ENCODE peak calls at places on chromosome 17, in eight cellular contexts. One of them, this sample, is unnamed.

GRCh38 chr17:37506678-37507077 is 17.0 kb downstream of the DUSP14 start:
- DNase-seq in ovary: no peak
- DNase-seq in Peyer's patch: no peak
- DNase-seq in upper lobe of right lung: no peak
- DNase-seq in colonic mucosa: no peak
- DNase-seq in adrenal gland: no peak
- DNase-seq in heart right ventricle: no peak
- DNase-seq in cardiac muscle cell: peak; percentile 40
- DNase-seq in this sample: no peak

GRCh38 chr17:38329284-38329683 is 14.5 kb downstream of the GPR179 start:
- DNase-seq in ovary: no peak
- DNase-seq in Peyer's patch: no peak
- DNase-seq in upper lobe of right lung: no peak
- DNase-seq in colonic mucosa: no peak
- DNase-seq in adrenal gland: no peak
- DNase-seq in heart right ventricle: no peak
- DNase-seq in cardiac muscle cell: no peak
- DNase-seq in this sample: no peak

GRCh38 chr17:41347872-41348760 is 2.5 kb downstream of the KRT33A start:
- DNase-seq in ovary: no peak
- DNase-seq in Peyer's patch: no peak
- DNase-seq in upper lobe of right lung: no peak
- DNase-seq in colonic mucosa: no peak
- DNase-seq in adrenal gland: no peak
- DNase-seq in heart right ventricle: no peak
- DNase-seq in cardiac muscle cell: no peak
- DNase-seq in this sample: no peak

GRCh38 chr17:560379-560935 is 154.2 kb downstream of the VPS53 start:
- DNase-seq in ovary: no peak
- DNase-seq in Peyer's patch: no peak
- DNase-seq in upper lobe of right lung: no peak
- DNase-seq in colonic mucosa: no peak
- DNase-seq in adrenal gland: peak; percentile 38
- DNase-seq in heart right ventricle: no peak
- DNase-seq in cardiac muscle cell: peak; percentile 13
- DNase-seq in this sample: no peak

GRCh38 chr17:65690626-65691310 is 129.3 kb upstream of the AXIN2 start:
- DNase-seq in ovary: no peak
- DNase-seq in Peyer's patch: no peak
- DNase-seq in upper lobe of right lung: no peak
- DNase-seq in colonic mucosa: no peak
- DNase-seq in adrenal gland: no peak
- DNase-seq in heart right ventricle: no peak
- DNase-seq in cardiac muscle cell: no peak
- DNase-seq in this sample: no peak

GRCh38 chr17:54439816-54440215 is 460.8 kb upstream of the TOM1L1 start:
- DNase-seq in ovary: no peak
- DNase-seq in Peyer's patch: no peak
- DNase-seq in upper lobe of right lung: no peak
- DNase-seq in colonic mucosa: no peak
- DNase-seq in adrenal gland: no peak
- DNase-seq in heart right ventricle: no peak
- DNase-seq in cardiac muscle cell: no peak
- DNase-seq in this sample: no peak

GRCh38 chr17:17526369-17526768 is 30.2 kb upstream of the RASD1 start:
- DNase-seq in ovary: peak; percentile 74
- DNase-seq in Peyer's patch: no peak
- DNase-seq in upper lobe of right lung: no peak
- DNase-seq in colonic mucosa: no peak
- DNase-seq in adrenal gland: peak; percentile 42
- DNase-seq in heart right ventricle: peak; percentile 64
- DNase-seq in cardiac muscle cell: no peak
- DNase-seq in this sample: no peak

GRCh38 chr17:27456681-27457404 is 595 bp downstream of the KSR1 start:
- DNase-seq in ovary: peak; percentile 54
- DNase-seq in Peyer's patch: peak; percentile 24
- DNase-seq in upper lobe of right lung: peak; percentile 68
- DNase-seq in colonic mucosa: no peak
- DNase-seq in adrenal gland: peak; percentile 51
- DNase-seq in heart right ventricle: peak; percentile 30
- DNase-seq in cardiac muscle cell: no peak
- DNase-seq in this sample: peak; percentile 83

GRCh38 chr17:13484020-13484419 is 117.7 kb downstream of the HS3ST3A1 start:
- DNase-seq in ovary: no peak
- DNase-seq in Peyer's patch: no peak
- DNase-seq in upper lobe of right lung: no peak
- DNase-seq in colonic mucosa: no peak
- DNase-seq in adrenal gland: no peak
- DNase-seq in heart right ventricle: no peak
- DNase-seq in cardiac muscle cell: no peak
- DNase-seq in this sample: no peak

DNA sequence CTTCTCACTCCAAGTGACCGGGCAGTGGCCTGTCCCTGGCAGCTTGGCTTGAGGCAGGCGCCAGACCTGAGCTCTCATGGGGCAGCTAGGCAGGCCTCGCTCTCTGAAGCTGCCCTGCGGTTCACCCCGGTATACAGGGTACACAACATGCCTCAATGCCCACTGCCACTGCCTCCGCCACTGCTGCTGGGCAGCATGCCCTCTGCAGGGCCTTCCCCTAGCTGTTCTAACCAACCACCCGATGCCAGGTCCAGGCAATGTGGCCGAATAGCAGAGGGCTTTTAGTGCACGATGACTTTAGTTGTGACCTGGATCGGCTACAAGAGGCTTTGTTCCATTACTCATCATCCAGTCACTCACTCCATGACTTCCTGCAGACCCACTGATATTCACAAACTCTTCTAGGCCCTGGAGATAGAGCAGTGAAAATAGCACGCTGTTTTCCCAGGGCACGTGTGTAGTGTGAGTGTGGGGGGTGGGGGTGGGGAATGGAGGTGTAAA is 19.7 kb downstream of the CDC42EP4 start:
- DNase-seq in ovary: no peak
- DNase-seq in Peyer's patch: no peak
- DNase-seq in upper lobe of right lung: no peak
- DNase-seq in colonic mucosa: no peak
- DNase-seq in adrenal gland: peak; percentile 68
- DNase-seq in heart right ventricle: peak; percentile 73
- DNase-seq in cardiac muscle cell: peak; percentile 45
- DNase-seq in this sample: peak; percentile 92
- H3K4me1 ChIP-seq in ovary: peaks cover 55% of the 10 kb centered on the region
- H3K4me1 ChIP-seq in Peyer's patch: peaks cover 87% of the 10 kb centered on the region
- H3K4me1 ChIP-seq in upper lobe of right lung: peaks cover 76% of the 10 kb centered on the region
- H3K4me1 ChIP-seq in colonic mucosa: peaks cover 33% of the 10 kb centered on the region
- H3K4me1 ChIP-seq in adrenal gland: peaks cover 83% of the 10 kb centered on the region
- H3K4me1 ChIP-seq in heart right ventricle: peaks cover 75% of the 10 kb centered on the region
- H3K4me1 ChIP-seq in cardiac muscle cell: peaks cover 17% of the 10 kb centered on the region
- H3K4me1 ChIP-seq in this sample: no peaks in the 10 kb centered on the region

DNA sequence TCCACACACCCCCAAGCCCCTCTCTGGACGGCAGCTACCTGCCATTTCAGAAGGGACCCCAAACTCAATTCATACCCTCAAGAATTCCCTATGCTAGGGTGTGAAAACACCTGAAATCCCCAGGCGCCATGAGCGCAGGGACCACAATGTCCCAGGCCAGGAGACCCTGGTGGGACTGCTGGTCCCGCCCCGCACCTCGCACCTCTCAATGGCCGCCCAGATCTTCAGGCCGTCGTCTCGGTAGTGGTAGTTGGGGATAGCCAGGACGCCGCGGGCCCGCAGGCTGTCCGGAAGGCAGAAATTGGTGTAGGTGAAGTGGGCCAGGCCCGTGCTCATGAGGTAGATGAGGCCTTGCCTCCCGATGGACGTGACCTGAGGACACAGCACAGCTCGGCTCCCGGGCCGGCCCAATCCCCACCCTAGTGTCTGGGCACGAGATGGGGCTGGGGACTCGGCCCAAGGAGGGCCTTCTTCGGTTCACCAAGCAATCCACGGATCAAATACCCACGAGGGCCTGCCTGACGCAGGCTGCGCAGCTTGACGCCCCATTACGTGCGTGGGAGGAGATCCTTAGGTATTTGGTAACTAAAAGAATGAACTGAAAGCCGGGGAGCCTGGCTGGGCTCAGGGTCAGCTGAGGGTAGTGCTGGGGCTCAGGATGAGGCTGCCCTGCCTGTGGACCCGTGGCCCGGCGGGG is 9.2 kb downstream of the ALOXE3 start:
- DNase-seq in ovary: no peak
- DNase-seq in Peyer's patch: no peak
- DNase-seq in upper lobe of right lung: no peak
- DNase-seq in colonic mucosa: no peak
- DNase-seq in adrenal gland: no peak
- DNase-seq in heart right ventricle: no peak
- DNase-seq in cardiac muscle cell: peak; percentile 23
- DNase-seq in this sample: no peak
- H3K4me1 ChIP-seq in ovary: peaks cover 6% of the 10 kb centered on the region
- H3K4me1 ChIP-seq in Peyer's patch: peaks cover 9% of the 10 kb centered on the region
- H3K4me1 ChIP-seq in upper lobe of right lung: peaks cover 6% of the 10 kb centered on the region
- H3K4me1 ChIP-seq in colonic mucosa: no peaks in the 10 kb centered on the region
- H3K4me1 ChIP-seq in adrenal gland: peaks cover 6% of the 10 kb centered on the region
- H3K4me1 ChIP-seq in heart right ventricle: peaks cover 8% of the 10 kb centered on the region
- H3K4me1 ChIP-seq in cardiac muscle cell: peaks cover 6% of the 10 kb centered on the region
- H3K4me1 ChIP-seq in this sample: no peaks in the 10 kb centered on the region

DNA sequence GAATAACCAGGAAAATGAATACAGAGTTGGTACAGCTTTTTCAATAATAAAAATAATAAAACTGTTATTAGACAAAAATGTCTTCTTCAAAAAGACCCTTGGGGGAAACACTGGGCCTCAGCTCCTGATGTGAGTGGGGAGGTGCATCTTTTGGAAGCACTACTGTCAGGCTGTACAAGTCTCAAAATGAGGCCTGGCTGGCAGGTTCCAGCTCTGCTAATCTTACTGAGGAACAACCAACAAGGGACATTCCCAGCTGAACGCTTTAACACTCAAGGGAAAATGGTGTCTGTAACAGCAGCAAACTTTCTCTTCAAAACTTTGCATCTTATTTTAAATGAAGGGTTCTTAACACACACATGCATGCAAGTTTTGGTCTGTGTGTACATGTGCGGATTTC is 19.7 kb downstream of the TEX2 start:
- DNase-seq in ovary: no peak
- DNase-seq in Peyer's patch: no peak
- DNase-seq in upper lobe of right lung: no peak
- DNase-seq in colonic mucosa: no peak
- DNase-seq in adrenal gland: no peak
- DNase-seq in heart right ventricle: no peak
- DNase-seq in cardiac muscle cell: no peak
- DNase-seq in this sample: no peak
- H3K4me1 ChIP-seq in ovary: peaks cover 15% of the 10 kb centered on the region
- H3K4me1 ChIP-seq in Peyer's patch: peaks cover 12% of the 10 kb centered on the region
- H3K4me1 ChIP-seq in upper lobe of right lung: peaks cover 41% of the 10 kb centered on the region
- H3K4me1 ChIP-seq in colonic mucosa: no peaks in the 10 kb centered on the region
- H3K4me1 ChIP-seq in adrenal gland: peaks cover 28% of the 10 kb centered on the region
- H3K4me1 ChIP-seq in heart right ventricle: peaks cover 26% of the 10 kb centered on the region
- H3K4me1 ChIP-seq in cardiac muscle cell: peaks cover 45% of the 10 kb centered on the region
- H3K4me1 ChIP-seq in this sample: no peaks in the 10 kb centered on the region

DNA sequence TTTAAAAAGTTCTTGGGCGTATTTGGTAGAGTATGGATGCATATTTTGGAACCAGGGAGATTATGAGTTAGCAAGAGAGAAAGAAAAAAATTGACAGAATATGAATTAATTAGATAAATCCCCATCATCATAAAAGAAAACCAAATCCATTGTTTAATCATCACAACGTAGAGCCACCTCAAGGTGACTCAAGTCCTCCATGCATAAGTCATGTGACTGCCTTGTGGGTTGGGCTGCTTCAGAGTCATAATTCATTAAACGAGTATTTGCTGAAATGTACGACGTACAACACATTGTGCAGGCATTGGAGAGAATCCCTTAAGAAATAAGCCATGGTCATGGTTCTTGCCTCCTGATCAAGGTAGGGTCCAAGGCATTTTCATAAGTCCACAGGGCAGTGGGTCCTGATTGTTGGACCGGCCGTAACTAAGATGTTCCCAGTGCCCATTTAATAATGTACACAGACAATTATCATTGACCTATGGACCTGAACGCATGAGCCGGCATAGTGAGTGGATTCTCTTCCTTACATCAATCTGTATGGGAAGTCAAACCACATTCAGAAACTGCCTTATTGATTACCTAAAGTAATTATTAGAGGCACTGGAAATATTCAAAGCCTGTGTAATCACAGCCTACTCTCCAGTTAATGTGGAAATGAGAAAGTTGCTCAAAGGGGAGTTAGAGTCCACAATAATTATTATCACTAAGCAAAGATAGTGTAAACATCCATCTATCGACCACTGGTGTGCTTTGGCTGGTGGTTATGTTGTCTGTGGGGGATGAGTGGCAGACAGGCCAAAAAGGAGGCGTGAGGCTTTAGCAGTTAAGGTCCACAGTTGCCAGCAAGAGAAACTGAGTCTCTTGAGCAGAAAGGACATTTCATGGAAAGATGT is 165.4 kb downstream of the PITPNC1 start:
- DNase-seq in ovary: no peak
- DNase-seq in Peyer's patch: no peak
- DNase-seq in upper lobe of right lung: no peak
- DNase-seq in colonic mucosa: no peak
- DNase-seq in adrenal gland: no peak
- DNase-seq in heart right ventricle: no peak
- DNase-seq in cardiac muscle cell: no peak
- DNase-seq in this sample: no peak
- H3K4me1 ChIP-seq in ovary: peaks cover 2% of the 10 kb centered on the region
- H3K4me1 ChIP-seq in Peyer's patch: peaks cover 11% of the 10 kb centered on the region
- H3K4me1 ChIP-seq in upper lobe of right lung: peaks cover 13% of the 10 kb centered on the region
- H3K4me1 ChIP-seq in colonic mucosa: peaks cover 7% of the 10 kb centered on the region
- H3K4me1 ChIP-seq in adrenal gland: peaks cover 13% of the 10 kb centered on the region
- H3K4me1 ChIP-seq in heart right ventricle: peaks cover 23% of the 10 kb centered on the region
- H3K4me1 ChIP-seq in cardiac muscle cell: peaks cover 10% of the 10 kb centered on the region
- H3K4me1 ChIP-seq in this sample: no peaks in the 10 kb centered on the region

DNA sequence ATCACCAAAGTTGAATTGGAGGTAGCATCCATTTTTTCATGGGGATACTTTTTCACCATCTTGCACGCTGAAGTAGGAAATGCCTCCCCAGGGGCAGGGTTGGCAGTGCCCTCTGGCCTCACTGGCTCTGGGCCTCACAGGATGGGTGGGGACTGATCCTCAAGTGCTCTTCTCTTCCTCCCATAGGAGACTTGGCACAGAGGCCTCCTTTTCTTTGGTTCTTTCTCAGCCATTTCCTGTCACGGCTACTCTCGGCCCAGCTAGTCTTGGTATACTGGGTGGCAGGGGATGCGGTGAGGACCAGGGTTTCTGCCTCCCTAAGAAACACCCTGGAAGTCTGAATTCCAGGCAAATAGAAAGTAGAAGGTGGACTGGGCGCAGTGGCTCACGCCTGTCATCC is 58.2 kb downstream of the PECAM1 start:
- DNase-seq in ovary: no peak
- DNase-seq in Peyer's patch: no peak
- DNase-seq in upper lobe of right lung: no peak
- DNase-seq in colonic mucosa: no peak
- DNase-seq in adrenal gland: no peak
- DNase-seq in heart right ventricle: peak; percentile 54
- DNase-seq in cardiac muscle cell: no peak
- DNase-seq in this sample: no peak
- H3K4me1 ChIP-seq in ovary: peaks cover 23% of the 10 kb centered on the region
- H3K4me1 ChIP-seq in Peyer's patch: no peaks in the 10 kb centered on the region
- H3K4me1 ChIP-seq in upper lobe of right lung: peaks cover 72% of the 10 kb centered on the region
- H3K4me1 ChIP-seq in colonic mucosa: no peaks in the 10 kb centered on the region
- H3K4me1 ChIP-seq in adrenal gland: peaks cover 7% of the 10 kb centered on the region
- H3K4me1 ChIP-seq in heart right ventricle: peaks cover 99% of the 10 kb centered on the region
- H3K4me1 ChIP-seq in cardiac muscle cell: peaks cover 5% of the 10 kb centered on the region
- H3K4me1 ChIP-seq in this sample: no peaks in the 10 kb centered on the region